ENCODE peak calls at places on chromosome 15, in eight cellular contexts. W is HFF-Myc, F is stomach, K is left ventricle myocardium inferior, L is cardiac muscle cell, X is BJ, N is transverse colon, P is GM13976. J is an unnamed sample.

GRCh38 chr15:89090791-89091666 is 2.8 kb downstream of the ABHD2 start:
- DNase-seq in W (peak), F (peak), K (peak), L (peak), X (peak), N (peak), P (peak), J (peak)

GRCh38 chr15:36075333-36075732 is 504.1 kb upstream of the CDIN1 start:
- DNase-seq in W (peak), F (no peak), K (no peak), L (no peak), X (peak), N (no peak), P (no peak), J (no peak)

GRCh38 chr15:90412356-90413194 is 24.5 kb downstream of the IQGAP1 start:
- DNase-seq in W (peak), F (peak), K (no peak), L (peak), X (peak), N (peak), P (no peak), J (peak)

GRCh38 chr15:88309363-88309762 is 52.8 kb upstream of the NTRK3 start:
- DNase-seq in W (no peak), F (no peak), K (no peak), L (no peak), X (no peak), N (no peak), P (no peak), J (no peak)

GRCh38 chr15:90219421-90220141 is 14.2 kb downstream of the CIB1 start:
- DNase-seq in W (no peak), F (no peak), K (no peak), L (peak), X (no peak), N (peak), P (peak), J (no peak)

GRCh38 chr15:66803182-66803729 is 101.2 kb downstream of the SMAD6 start:
- DNase-seq in W (peak), F (peak), K (peak), L (peak), X (peak), N (peak), P (no peak), J (no peak)

GRCh38 chr15:31469801-31470545 is 143.3 kb downstream of the KLF13 start:
- DNase-seq in W (no peak), F (peak), K (no peak), L (no peak), X (no peak), N (no peak), P (no peak), J (no peak)

GRCh38 chr15:63669074-63669473 is 71.9 kb downstream of the FBXL22 start:
- DNase-seq in W (no peak), F (no peak), K (no peak), L (no peak), X (no peak), N (no peak), P (no peak), J (no peak)

GRCh38 chr15:74613953-74614743 is 1.5 kb upstream of the CLK3 start:
- DNase-seq in W (no peak), F (no peak), K (no peak), L (no peak), X (no peak), N (no peak), P (no peak), J (no peak)

GRCh38 chr15:26967719-26968269 is 3.2 kb upstream of the GABRG3 start:
- DNase-seq in W (no peak), F (no peak), K (no peak), L (peak), X (no peak), N (no peak), P (no peak), J (no peak)

GRCh38 chr15:93506646-93507045 is 417.6 kb upstream of the RGMA start:
- DNase-seq in W (no peak), F (no peak), K (no peak), L (no peak), X (no peak), N (no peak), P (no peak), J (no peak)
- TF ChIP-seq CTCF in W (no peak), F (no peak), K (no peak), L (no peak), X (no peak), N (no peak), P (no peak), J (no peak)

GRCh38 chr15:60737217-60737616 is 258.3 kb upstream of the ICE2 start:
- DNase-seq in W (no peak), F (no peak), K (no peak), L (no peak), X (no peak), N (no peak), P (no peak), J (no peak)
- TF ChIP-seq CTCF in W (no peak), F (no peak), K (no peak), L (no peak), X (no peak), N (no peak), P (no peak), J (no peak)

DNA sequence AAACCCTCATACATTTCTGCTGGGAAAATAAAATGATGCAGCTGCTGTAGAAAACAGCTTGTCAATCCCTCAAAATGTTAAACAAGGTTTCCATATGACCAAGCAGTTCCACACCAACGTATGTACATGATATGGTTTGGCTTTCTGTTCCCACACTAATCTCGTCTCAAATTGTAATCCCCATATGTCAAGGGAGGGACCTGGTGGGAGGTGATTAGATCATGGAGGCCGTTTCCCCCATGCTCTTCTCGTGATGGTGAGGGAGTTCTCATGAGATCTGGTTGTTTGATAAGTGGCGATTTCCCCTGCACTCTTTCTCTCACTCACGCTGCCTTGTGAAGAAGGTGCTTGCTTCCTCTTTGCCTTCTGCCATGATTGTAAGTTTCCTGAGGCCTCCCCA is 100.6 kb upstream of the SLC24A5 start:
- DNase-seq in W (no peak), F (no peak), K (no peak), L (no peak), X (no peak), N (no peak), P (no peak), J (no peak)
- TF ChIP-seq CTCF in W (no peak), F (no peak), K (no peak), L (no peak), X (no peak), N (no peak), P (no peak), J (no peak)

GRCh38 chr15:76866716-76867321 is 38.3 kb downstream of the SCAPER start:
- DNase-seq in W (peak), F (no peak), K (no peak), L (no peak), X (peak), N (no peak), P (peak), J (no peak)
- TF ChIP-seq CTCF in W (peak), F (no peak), K (peak), L (peak), X (peak), N (peak), P (peak), J (peak)

GRCh38 chr15:29451201-29451781 is 181.7 kb upstream of the NSMCE3 start:
- DNase-seq in W (no peak), F (no peak), K (no peak), L (peak), X (no peak), N (no peak), P (no peak), J (no peak)
- TF ChIP-seq CTCF in W (no peak), F (no peak), K (peak), L (no peak), X (no peak), N (no peak), P (no peak), J (no peak)

DNA sequence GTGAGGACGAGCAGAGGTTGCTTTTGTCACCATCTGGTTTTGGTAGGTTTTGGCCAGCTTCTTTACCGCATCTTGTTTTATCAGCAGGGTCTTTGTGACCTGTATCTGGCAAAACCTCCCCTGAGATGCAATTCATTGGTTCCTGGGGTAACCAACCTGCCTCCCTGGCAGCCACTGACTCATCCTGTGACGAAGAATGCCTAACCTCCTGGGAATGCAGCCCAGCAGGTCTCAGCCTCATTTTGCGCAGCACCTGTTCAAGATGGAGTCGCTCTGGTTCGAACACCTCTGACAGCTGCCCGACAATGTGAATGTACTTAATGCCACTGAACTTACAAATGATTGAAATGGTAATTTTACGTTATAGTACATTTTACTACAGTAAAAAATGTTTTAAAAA is 6.8 kb upstream of the ADAMTS17 start:
- DNase-seq in W (no peak), F (no peak), K (no peak), L (no peak), X (no peak), N (no peak), P (no peak), J (no peak)
- TF ChIP-seq CTCF in W (no peak), F (no peak), K (no peak), L (no peak), X (no peak), N (no peak), P (no peak), J (no peak)

GRCh38 chr15:25137013-25137412 is 182.2 kb downstream of the SNRPN start:
- DNase-seq in W (no peak), F (no peak), K (no peak), L (no peak), X (no peak), N (no peak), P (no peak), J (no peak)

GRCh38 chr15:25133804-25134203 is 179.0 kb downstream of the SNRPN start:
- DNase-seq in W (no peak), F (no peak), K (no peak), L (no peak), X (no peak), N (no peak), P (no peak), J (no peak)

GRCh38 chr15:25134546-25134945 is 179.8 kb downstream of the SNRPN start:
- DNase-seq in W (no peak), F (no peak), K (no peak), L (peak), X (no peak), N (no peak), P (no peak), J (no peak)

GRCh38 chr15:25136119-25136518 is 181.3 kb downstream of the SNRPN start:
- DNase-seq in W (no peak), F (no peak), K (no peak), L (peak), X (no peak), N (no peak), P (no peak), J (no peak)
- TF ChIP-seq CTCF in W (peak), F (no peak), K (peak), L (peak), X (peak), N (no peak), P (peak), J (no peak)

GRCh38 chr15:80512729-80513670 is 108.8 kb downstream of the ARNT2 start:
- DNase-seq in W (no peak), F (no peak), K (no peak), L (no peak), X (no peak), N (no peak), P (no peak), J (no peak)
- TF ChIP-seq CTCF in W (no peak), F (no peak), K (peak), L (peak), X (peak), N (no peak), P (no peak), J (no peak)

GRCh38 chr15:85615930-85616329 is 178.8 kb downstream of the KLHL25 start:
- DNase-seq in W (no peak), F (no peak), K (no peak), L (peak), X (no peak), N (no peak), P (peak), J (no peak)
- TF ChIP-seq CTCF in W (peak), F (peak), K (peak), L (peak), X (peak), N (no peak), P (peak), J (no peak)

GRCh38 chr15:101121511-101122090 is 130.2 kb downstream of the CHSY1 start:
- DNase-seq in W (no peak), F (peak), K (peak), L (peak), X (no peak), N (peak), P (peak), J (peak)
- TF ChIP-seq CTCF in W (peak), F (no peak), K (peak), L (peak), X (peak), N (no peak), P (peak), J (peak)

J was measured in CD14-positive monocyte.